ENCODE peak calls at places on chromosomes 12 and 14, in five cellular contexts. U, G, J, W and V are unnamed samples.
A peak's percentile ranks its signal among the peaks of the same experiment; 100 is the strongest.

GRCh38 chr14:102665665-102666064 is 73.2 kb downstream of the RCOR1 start:
- DNase-seq in U (no peak), G (no peak), J (no peak), W (no peak), V (no peak)

GRCh38 chr14:62662811-62663477 is 382.3 kb downstream of the KCNH5 start:
- DNase-seq in U (no peak), G (no peak), J (no peak), W (no peak), V (no peak)

GRCh38 chr12:72491399-72491798 is 219.2 kb downstream of the TRHDE start:
- DNase-seq in U (no peak), G (peak; percentile 8), J (no peak), W (no peak), V (no peak)

GRCh38 chr12:26119391-26119981 is 5.4 kb downstream of the BHLHE41 start:
- DNase-seq in U (peak; percentile 88), G (no peak), J (no peak), W (no peak), V (no peak)

GRCh38 chr14:64196668-64197411 is 97.3 kb downstream of the ESR2 start:
- DNase-seq in U (no peak), G (peak; percentile 14), J (peak; percentile 51), W (peak; percentile 59), V (no peak)

GRCh38 chr12:109356586-109356985 is 8.9 kb downstream of the MYO1H start:
- DNase-seq in U (no peak), G (no peak), J (no peak), W (no peak), V (no peak)

GRCh38 chr14:96207686-96208085 is 3.0 kb downstream of the BDKRB2 start:
- DNase-seq in U (no peak), G (no peak), J (no peak), W (no peak), V (no peak)

GRCh38 chr12:131368073-131369071 is 342.5 kb upstream of the SFSWAP start:
- DNase-seq in U (no peak), G (no peak), J (no peak), W (no peak), V (no peak)

GRCh38 chr12:66550626-66551025 is 128.2 kb downstream of the GRIP1 start:
- DNase-seq in U (no peak), G (no peak), J (no peak), W (no peak), V (no peak)

GRCh38 chr14:70571139-70571538 is 29.3 kb downstream of the MED6 start:
- DNase-seq in U (no peak), G (no peak), J (no peak), W (no peak), V (no peak)

GRCh38 chr14:77303417-77304156 is 17.1 kb downstream of the POMT2 start:
- DNase-seq in U (peak; percentile 100), G (peak; percentile 83), J (no peak), W (no peak), V (no peak)

GRCh38 chr12:116839287-116839830 is 41.9 kb downstream of the HRK start:
- DNase-seq in U (no peak), G (no peak), J (no peak), W (no peak), V (no peak)

GRCh38 chr14:69044965-69045555 is 66.0 kb upstream of the ACTN1 start:
- DNase-seq in U (no peak), G (no peak), J (no peak), W (peak; percentile 59), V (no peak)

GRCh38 chr14:33679461-33680225 is 271.2 kb downstream of the EGLN3 start:
- DNase-seq in U (peak; percentile 96), G (no peak), J (peak; percentile 4), W (no peak), V (no peak)

GRCh38 chr14:34223302-34224150 is 238.5 kb downstream of the SPTSSA start:
- DNase-seq in U (peak; percentile 26), G (no peak), J (no peak), W (no peak), V (no peak)

GRCh38 chr14:105605501-105606304 is 79.3 kb downstream of the TMEM121 start:
- DNase-seq in U (no peak), G (no peak), J (no peak), W (no peak), V (no peak)

GRCh38 chr14:100381386-100382105 is 58.4 kb downstream of the SLC25A47 start:
- DNase-seq in U (no peak), G (no peak), J (no peak), W (no peak), V (no peak)

GRCh38 chr12:94603434-94604068 is 46.8 kb downstream of the TMCC3 start:
- DNase-seq in U (peak; percentile 48), G (no peak), J (no peak), W (peak; percentile 36), V (peak; percentile 21)

GRCh38 chr12:34598851-34599529 is 576.7 kb downstream of the ALG10 start:
- DNase-seq in U (no peak), G (no peak), J (no peak), W (no peak), V (no peak)

DNA sequence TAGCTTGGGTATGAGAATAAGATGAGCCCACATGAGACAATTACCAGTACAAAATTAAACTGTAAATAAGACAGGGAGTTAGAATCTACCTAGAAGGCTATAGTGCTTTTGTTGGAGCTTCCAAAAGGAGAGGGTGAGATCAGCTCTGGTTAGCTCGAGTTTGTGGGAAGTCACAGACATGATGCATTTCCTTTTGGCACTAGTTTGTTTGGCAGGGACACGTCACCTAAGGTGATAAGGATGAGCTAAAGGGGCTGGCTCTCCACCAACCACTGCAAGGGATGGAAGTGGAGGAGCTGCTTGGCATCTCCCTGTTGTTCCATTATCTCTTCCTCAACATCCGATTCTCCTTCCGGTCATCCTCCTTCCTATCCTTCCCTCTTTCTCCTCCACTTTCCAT is 48.6 kb upstream of the CPM start:
- DNase-seq in U (no peak), G (no peak), J (no peak), W (no peak), V (no peak)
- H3K4me3 ChIP-seq in U (no peak overlapping the region), G (no peak overlapping the region), J (no peak overlapping the region), W (no peak overlapping the region), V (no peak overlapping the region)

DNA sequence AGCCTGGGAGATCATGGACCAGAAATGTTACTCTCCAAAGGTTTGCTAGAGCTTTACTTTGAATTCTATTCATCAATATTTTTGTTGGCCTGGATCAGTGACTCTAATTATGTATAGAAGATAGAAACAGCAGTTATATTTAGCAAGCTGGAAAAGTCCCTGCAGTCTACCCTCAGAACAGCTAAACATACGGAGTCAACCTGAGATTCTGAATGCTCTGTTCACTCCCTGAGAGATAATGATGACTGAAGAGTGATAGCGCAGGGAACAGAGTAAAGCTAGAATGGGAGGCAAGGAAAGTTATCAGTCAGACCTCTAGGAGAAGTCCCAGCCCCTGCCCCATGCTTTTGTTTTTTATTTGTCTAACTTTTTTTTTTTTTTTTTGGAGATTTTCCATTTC is 311.7 kb downstream of the RGS6 start:
- DNase-seq in U (no peak), G (no peak), J (no peak), W (no peak), V (no peak)
- H3K4me3 ChIP-seq in U (no peak overlapping the region), G (no peak overlapping the region), J (no peak overlapping the region), W (no peak overlapping the region), V (no peak overlapping the region)

GRCh38 chr12:54356228-54356627 is 8.1 kb downstream of the GPR84 start:
- DNase-seq in U (no peak), G (no peak), J (no peak), W (no peak), V (no peak)

GRCh38 chr12:54358620-54358944 is 5.7 kb downstream of the GPR84 start:
- DNase-seq in U (no peak), G (no peak), J (peak; percentile 29), W (no peak), V (no peak)

GRCh38 chr12:54356951-54357356 is 7.3 kb downstream of the GPR84 start:
- DNase-seq in U (no peak), G (no peak), J (no peak), W (no peak), V (no peak)

GRCh38 chr12:54358945-54359761 is 5.1 kb downstream of the GPR84 start:
- DNase-seq in U (peak; percentile 99), G (peak; percentile 98), J (peak; percentile 99), W (peak; percentile 97), V (peak; percentile 100)

DNA sequence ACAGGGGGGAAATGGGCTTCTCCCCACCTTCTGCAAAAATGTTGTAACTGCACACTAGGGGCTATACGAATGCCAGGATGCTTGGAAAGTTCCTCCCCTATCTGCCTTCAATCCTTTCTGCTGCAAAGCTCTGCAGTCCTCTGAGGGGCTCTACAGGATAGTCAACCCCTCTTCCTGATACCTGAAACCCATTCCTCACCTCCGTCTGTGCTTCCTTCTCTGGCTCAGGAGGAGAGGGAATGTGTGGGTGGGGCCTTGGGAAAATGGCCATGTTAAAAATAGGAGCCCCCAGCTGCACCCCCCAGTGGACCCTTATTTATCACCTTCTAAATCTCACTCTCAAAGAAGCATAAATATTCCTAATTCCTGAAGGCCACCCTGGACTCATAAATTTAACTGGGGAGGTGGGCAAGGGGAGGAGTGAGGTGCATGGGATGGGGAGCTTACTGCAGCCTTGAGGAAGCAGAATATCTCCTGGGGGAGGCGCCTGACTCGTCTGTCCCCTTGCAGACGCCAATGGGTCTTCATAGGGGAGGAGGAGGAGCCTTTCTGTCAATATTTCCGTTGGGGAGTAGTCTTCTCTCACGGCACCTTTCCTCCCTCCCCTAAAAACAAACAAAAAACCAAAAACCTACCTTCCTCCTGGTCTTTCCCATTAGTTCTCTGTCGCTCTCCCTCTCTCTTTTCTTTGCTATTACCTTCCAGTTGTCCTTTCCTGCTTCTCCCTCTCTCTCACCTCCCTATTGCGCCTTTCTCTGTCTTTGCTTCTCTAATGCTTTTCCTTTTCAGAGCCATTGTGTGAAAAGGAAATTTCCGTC is 6.3 kb downstream of the GPR84 start:
- DNase-seq in U (peak; percentile 38), G (no peak), J (no peak), W (no peak), V (peak; percentile 82)
- H3K4me3 ChIP-seq in U (peak overlapping the region; percentile 81), G (peak overlapping the region; percentile 78), J (no peak overlapping the region), W (peak overlapping the region; percentile 69), V (peak overlapping the region; percentile 85)

GRCh38 chr12:7125632-7126227 is 3.0 kb downstream of the RBP5 start:
- DNase-seq in U (no peak), G (no peak), J (no peak), W (no peak), V (no peak)

GRCh38 chr12:7128681-7129593 is at the start of gene RBP5:
- DNase-seq in U (no peak), G (no peak), J (no peak), W (no peak), V (no peak)

GRCh38 chr12:7129647-7130536 is at the start of gene CLSTN3:
- DNase-seq in U (peak; percentile 56), G (no peak), J (peak; percentile 83), W (peak; percentile 89), V (peak; percentile 76)

GRCh38 chr12:7130537-7130790 is 293 bp downstream of the CLSTN3 start:
- DNase-seq in U (no peak), G (no peak), J (no peak), W (no peak), V (no peak)

DNA sequence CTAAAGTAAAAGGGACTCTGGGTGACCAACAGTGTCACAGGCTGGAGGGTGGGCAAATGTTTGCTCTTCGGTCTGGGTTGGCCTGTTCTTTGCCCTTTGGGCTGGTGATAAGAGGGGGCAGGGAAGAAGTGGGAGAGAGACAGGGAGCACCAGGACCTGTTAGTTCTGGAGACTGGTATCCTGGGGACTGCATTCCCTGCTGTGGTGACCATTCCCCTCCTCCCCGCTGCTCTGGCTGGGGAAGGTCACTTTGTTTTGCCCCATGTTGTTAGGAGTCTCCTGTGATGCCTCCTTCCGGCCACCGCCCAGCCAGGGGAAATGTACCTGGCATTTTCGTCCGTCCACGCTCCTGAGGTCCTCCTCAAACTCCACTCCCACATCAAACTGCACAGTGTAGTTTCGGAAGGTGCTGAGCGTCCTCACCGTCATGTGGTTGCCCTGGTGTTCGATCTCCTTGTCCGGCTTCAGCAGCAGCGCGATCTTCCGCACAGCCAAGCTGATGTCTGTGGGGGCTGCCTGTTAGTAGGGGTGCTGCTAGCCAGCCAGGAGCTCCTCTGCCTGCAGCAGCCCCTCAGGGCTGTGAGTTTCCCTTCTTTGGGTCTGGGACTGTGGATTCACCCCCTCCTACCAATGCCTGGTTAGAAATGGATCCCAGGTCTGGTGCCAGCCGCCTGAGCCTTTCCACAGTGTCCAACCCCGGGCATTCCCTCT is 618 bp downstream of the RBP5 start:
- DNase-seq in U (no peak), G (no peak), J (no peak), W (no peak), V (no peak)
- H3K4me3 ChIP-seq in U (no peak overlapping the region), G (no peak overlapping the region), J (no peak overlapping the region), W (no peak overlapping the region), V (no peak overlapping the region)